ENCODE peak calls at places on chromosomes 13 and 19, in eight cellular contexts. U is fibroblast of lung, H is lower lobe of right lung, I is cardiac muscle cell, D is ovary, C is GM06990, X is AG04450, E is breast epithelium. G is an unnamed sample.

GRCh38 chr19:30077851-30078355 is 135.9 kb downstream of the URI1 start:
- DNase-seq in U (no peak), H (no peak), I (no peak), D (no peak), C (no peak), X (no peak), E (no peak), G (no peak)

GRCh38 chr13:35475131-35475959 is 1.1 kb downstream of the MAB21L1 start:
- DNase-seq in U (peak; percentile 47), H (no peak), I (peak; percentile 28), D (peak; percentile 60), C (no peak), X (no peak), E (no peak), G (no peak)

GRCh38 chr13:59261928-59262488 is 901.7 kb downstream of the DIAPH3 start:
- DNase-seq in U (no peak), H (no peak), I (peak; percentile 68), D (no peak), C (no peak), X (no peak), E (no peak), G (no peak)

GRCh38 chr13:68107667-68108066 is 877.5 kb upstream of the PCDH9 start:
- DNase-seq in U (no peak), H (no peak), I (no peak), D (no peak), C (no peak), X (no peak), E (no peak), G (no peak)

GRCh38 chr13:100875392-100876043 is 200.9 kb upstream of the TMTC4 start:
- DNase-seq in U (peak; percentile 97), H (no peak), I (peak; percentile 85), D (no peak), C (peak; percentile 23), X (peak; percentile 90), E (no peak), G (peak; percentile 85)

GRCh38 chr19:5926641-5927438 is 12.8 kb downstream of the CAPS start:
- DNase-seq in U (no peak), H (no peak), I (peak; percentile 38), D (peak; percentile 34), C (no peak), X (no peak), E (peak; percentile 57), G (no peak)

GRCh38 chr13:111905609-111905945 is 161.4 kb upstream of the SOX1 start:
- DNase-seq in U (no peak), H (no peak), I (no peak), D (no peak), C (no peak), X (no peak), E (no peak), G (no peak)

GRCh38 chr13:107117327-107118012 is 549.5 kb upstream of the ARGLU1 start:
- DNase-seq in U (peak; percentile 22), H (no peak), I (no peak), D (no peak), C (no peak), X (no peak), E (no peak), G (no peak)

GRCh38 chr19:17951151-17952040 is 15.5 kb upstream of the KCNN1 start:
- DNase-seq in U (no peak), H (no peak), I (no peak), D (peak; percentile 29), C (no peak), X (no peak), E (no peak), G (no peak)

GRCh38 chr13:24184265-24184841 is 23.8 kb downstream of the SPATA13 start:
- DNase-seq in U (no peak), H (no peak), I (no peak), D (no peak), C (no peak), X (no peak), E (no peak), G (peak; percentile 55)

GRCh38 chr19:8731428-8732169 is 10.2 kb downstream of the OR2Z1 start:
- DNase-seq in U (no peak), H (no peak), I (no peak), D (no peak), C (no peak), X (no peak), E (no peak), G (no peak)

GRCh38 chr13:69565334-69565733 is 542.3 kb upstream of the ATXN8OS start:
- DNase-seq in U (peak; percentile 79), H (no peak), I (peak; percentile 0), D (no peak), C (no peak), X (no peak), E (no peak), G (peak; percentile 70)

GRCh38 chr13:34542321-34542720 is 399.7 kb upstream of the NBEA start:
- DNase-seq in U (no peak), H (no peak), I (no peak), D (no peak), C (no peak), X (no peak), E (no peak), G (no peak)

GRCh38 chr19:55638864-55639359 is 1.9 kb upstream of the ZNF580 start:
- DNase-seq in U (peak; percentile 28), H (no peak), I (peak; percentile 41), D (peak; percentile 48), C (no peak), X (no peak), E (no peak), G (no peak)

GRCh38 chr13:69935043-69935442 is 172.6 kb upstream of the ATXN8OS start:
- DNase-seq in U (no peak), H (no peak), I (no peak), D (no peak), C (no peak), X (no peak), E (no peak), G (no peak)

GRCh38 chr13:101919541-101920306 is 467.2 kb downstream of the ITGBL1 start:
- DNase-seq in U (peak; percentile 35), H (no peak), I (peak; percentile 11), D (no peak), C (no peak), X (no peak), E (no peak), G (no peak)

GRCh38 chr13:106755542-106755941 is 187.6 kb upstream of the ARGLU1 start:
- DNase-seq in U (no peak), H (no peak), I (no peak), D (no peak), C (no peak), X (no peak), E (no peak), G (peak; percentile 41)

GRCh38 chr19:18795540-18795939 is 4.4 kb upstream of the COMP start:
- DNase-seq in U (peak; percentile 64), H (no peak), I (peak; percentile 48), D (no peak), C (no peak), X (no peak), E (peak; percentile 55), G (no peak)

GRCh38 chr13:30307194-30307965 is at the start of gene KATNAL1:
- DNase-seq in U (peak; percentile 66), H (peak; percentile 78), I (peak; percentile 78), D (peak; percentile 87), C (peak; percentile 87), X (no peak), E (peak; percentile 68), G (no peak)

GRCh38 chr19:5046339-5047039 is 77.6 kb downstream of the KDM4B start:
- DNase-seq in U (peak; percentile 63), H (peak; percentile 74), I (no peak), D (no peak), C (no peak), X (no peak), E (peak; percentile 48), G (no peak)

GRCh38 chr19:33426621-33427475 is 53.3 kb downstream of the CEBPG start:
- DNase-seq in U (no peak), H (peak; percentile 15), I (no peak), D (no peak), C (no peak), X (no peak), E (no peak), G (no peak)

DNA sequence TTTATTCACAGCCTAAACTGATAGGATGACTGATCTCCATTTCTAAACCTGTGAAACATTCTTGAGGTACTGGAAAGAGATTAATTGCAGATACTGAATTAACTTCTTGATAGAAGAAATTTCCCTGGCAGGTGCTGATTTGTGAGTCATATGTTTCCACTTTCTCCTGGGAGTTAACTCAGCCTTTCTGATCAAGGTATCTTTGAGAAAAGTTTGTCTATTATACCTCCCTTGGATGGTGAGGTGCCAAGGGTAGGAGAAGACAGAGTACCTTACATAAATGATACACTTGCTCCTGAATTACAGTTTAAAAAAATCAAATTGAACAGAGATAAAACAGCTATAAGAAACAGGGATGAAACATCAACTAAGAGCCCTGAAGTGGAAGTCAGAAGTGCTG is 123.0 kb downstream of the RGCC start:
- DNase-seq in U (peak; percentile 30), H (no peak), I (no peak), D (no peak), C (no peak), X (no peak), E (no peak), G (no peak)
- H3K4me3 ChIP-seq in U (no peak overlapping the region), H (no peak overlapping the region), I (no peak overlapping the region), D (no peak overlapping the region), C (no peak overlapping the region), X (no peak overlapping the region), E (no peak overlapping the region), G (no peak overlapping the region)

GRCh38 chr13:49099513-49099877 is 120.6 kb upstream of the MLNR start:
- DNase-seq in U (no peak), H (no peak), I (no peak), D (no peak), C (no peak), X (no peak), E (no peak), G (no peak)
- TF ChIP-seq CTCF in U (no peak), H (no peak), I (no peak), D (no peak), C (no peak), X (no peak), E (no peak), G (no peak)

DNA sequence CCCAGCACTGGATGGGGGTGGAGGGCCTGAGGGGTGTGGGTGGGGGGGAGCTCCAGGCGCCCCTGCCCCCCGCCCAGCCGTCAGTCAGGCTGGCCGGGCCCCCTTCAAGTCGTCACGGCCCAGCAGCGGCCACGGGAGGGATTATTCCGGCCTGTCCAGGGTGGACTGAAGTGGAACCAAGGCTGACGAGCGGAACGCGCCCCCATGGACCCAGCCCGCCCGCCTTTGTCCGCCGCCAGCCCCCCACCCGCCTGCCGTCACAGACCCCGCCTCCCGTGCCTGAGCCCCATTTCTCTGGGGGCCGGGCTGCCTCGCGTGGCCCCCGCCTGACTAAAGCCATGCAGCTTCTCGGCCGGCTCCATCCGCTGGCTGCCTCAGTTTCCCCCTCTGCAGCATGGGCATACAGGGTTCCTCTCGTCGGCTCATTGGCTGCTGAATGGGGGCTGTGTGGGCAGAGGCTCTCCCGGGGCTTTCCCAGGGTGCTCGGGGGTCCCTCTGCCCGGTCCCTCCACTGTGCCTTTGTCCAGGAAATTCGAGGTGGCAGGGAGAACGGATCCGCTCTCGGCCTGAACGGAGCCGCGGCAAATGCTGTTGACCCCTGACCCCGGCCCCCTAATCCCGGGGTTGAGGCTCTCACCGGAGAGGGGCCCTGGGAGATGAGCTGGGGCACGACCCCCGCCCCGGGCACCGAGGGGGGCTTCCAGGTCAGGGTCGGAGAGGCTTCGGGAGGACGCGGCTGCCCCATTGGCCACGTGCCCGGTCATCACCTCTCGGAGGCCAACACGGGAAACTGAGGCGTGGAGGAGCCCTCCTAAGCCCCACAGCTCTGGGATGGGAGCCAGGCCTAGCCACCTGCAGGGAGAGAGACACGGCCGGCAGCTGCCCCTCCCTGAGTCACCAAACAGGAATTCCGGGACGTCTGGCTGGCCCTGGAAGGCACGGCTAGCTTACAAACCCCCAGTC is 27.3 kb downstream of the EFNA2 start:
- DNase-seq in U (peak; percentile 77), H (no peak), I (peak; percentile 25), D (no peak), C (peak; percentile 1), X (peak; percentile 16), E (no peak), G (no peak)
- H3K27me3 ChIP-seq in U (peaks cover 17% of the 10 kb centered on the region), H (peaks cover 84% of the 10 kb centered on the region), I (peaks cover 20% of the 10 kb centered on the region), D (no peaks in the 10 kb centered on the region), C (peaks cover 1% of the 10 kb centered on the region), X (peaks cover 30% of the 10 kb centered on the region), E (peaks cover 65% of the 10 kb centered on the region), G (peaks cover 29% of the 10 kb centered on the region)

GRCh38 chr19:2721570-2722540 is 683 bp upstream of the DIRAS1 start:
- DNase-seq in U (no peak), H (peak; percentile 30), I (no peak), D (peak; percentile 47), C (no peak), X (no peak), E (no peak), G (no peak)
- H3K4me3 ChIP-seq in U (peak overlapping the region; percentile 14), H (peak overlapping the region; percentile 42), I (peak overlapping the region; percentile 44), D (peak overlapping the region; percentile 39), C (peak overlapping the region; percentile 54), X (peak overlapping the region; percentile 57), E (peak overlapping the region; percentile 35), G (peak overlapping the region; percentile 14)